ENCODE peak calls at places on chromosomes 5 and 9, in four cellular contexts. One of them, this sample, is unnamed.

GRCh38 chr9:69758981-69759477 is 782 bp downstream of the PTAR1 start:
- DNase-seq in NCI-H1105: no peak
- DNase-seq in Calu3: no peak
- DNase-seq in substantia nigra: no peak
- DNase-seq in this sample: peak

GRCh38 chr5:111641533-111642230 is 115.3 kb downstream of the NREP start:
- DNase-seq in NCI-H1105: no peak
- DNase-seq in Calu3: no peak
- DNase-seq in substantia nigra: no peak
- DNase-seq in this sample: no peak

GRCh38 chr5:74095871-74096270 is 469.9 kb downstream of the ARHGEF28 start:
- DNase-seq in NCI-H1105: no peak
- DNase-seq in Calu3: no peak
- DNase-seq in substantia nigra: no peak
- DNase-seq in this sample: no peak

GRCh38 chr9:14313951-14314423 is at the start of gene NFIB:
- DNase-seq in NCI-H1105: peak
- DNase-seq in Calu3: peak
- DNase-seq in substantia nigra: peak
- DNase-seq in this sample: peak

GRCh38 chr9:134374301-134375010 is 48.2 kb downstream of the RXRA start:
- DNase-seq in NCI-H1105: no peak
- DNase-seq in Calu3: no peak
- DNase-seq in substantia nigra: peak
- DNase-seq in this sample: no peak

GRCh38 chr9:70510157-70510770 is 95.8 kb upstream of the KLF9 start:
- DNase-seq in NCI-H1105: no peak
- DNase-seq in Calu3: peak
- DNase-seq in substantia nigra: no peak
- DNase-seq in this sample: peak

GRCh38 chr5:154972476-154973080 is 31.7 kb downstream of the MRPL22 start:
- DNase-seq in NCI-H1105: peak
- DNase-seq in Calu3: peak
- DNase-seq in substantia nigra: peak
- DNase-seq in this sample: peak

GRCh38 chr9:129143031-129143441 is 31.8 kb downstream of the PTPA start:
- DNase-seq in NCI-H1105: peak
- DNase-seq in Calu3: peak
- DNase-seq in substantia nigra: peak
- DNase-seq in this sample: peak

GRCh38 chr9:129141066-129142041 is 30.1 kb downstream of the PTPA start:
- DNase-seq in NCI-H1105: no peak
- DNase-seq in Calu3: no peak
- DNase-seq in substantia nigra: peak
- DNase-seq in this sample: peak

GRCh38 chr5:84861306-84861705 is 476.6 kb upstream of the EDIL3 start:
- DNase-seq in NCI-H1105: no peak
- DNase-seq in Calu3: no peak
- DNase-seq in substantia nigra: no peak
- DNase-seq in this sample: no peak

GRCh38 chr9:129206921-129207320 is 28.9 kb upstream of the IER5L start:
- DNase-seq in NCI-H1105: no peak
- DNase-seq in Calu3: no peak
- DNase-seq in substantia nigra: no peak
- DNase-seq in this sample: no peak

GRCh38 chr9:98530806-98531386 is 177.8 kb downstream of the GABBR2 start:
- DNase-seq in NCI-H1105: no peak
- DNase-seq in Calu3: no peak
- DNase-seq in substantia nigra: no peak
- DNase-seq in this sample: no peak

GRCh38 chr9:72102520-72102919 is 42.1 kb upstream of the C9orf57 start:
- DNase-seq in NCI-H1105: no peak
- DNase-seq in Calu3: no peak
- DNase-seq in substantia nigra: no peak
- DNase-seq in this sample: no peak

GRCh38 chr5:120375248-120375647 is 88.9 kb upstream of the PRR16 start:
- DNase-seq in NCI-H1105: no peak
- DNase-seq in Calu3: no peak
- DNase-seq in substantia nigra: no peak
- DNase-seq in this sample: no peak

GRCh38 chr5:170287532-170287931 is 10.0 kb downstream of the LCP2 start:
- DNase-seq in NCI-H1105: no peak
- DNase-seq in Calu3: no peak
- DNase-seq in substantia nigra: no peak
- DNase-seq in this sample: no peak

This sample was measured in small intestine.